ENCODE peak calls at places on chromosomes 5 and 9, in nine cellular contexts. L is effector CD8-positive, alpha-beta T cell; W is EL; O is stimulated activated CD4-positive, alpha-beta T cell treated with anti-CD3 and anti-CD28 coated beads, Interleukin-2, amount 100 ng/mL, for 24 hours; D is Kasumi-1; I is neural progenitor cell; Q is CD8-positive, alpha-beta T cell; A is SK-N-DZ; V is NCI-H460. X is an unnamed sample.

GRCh38 chr9:70525553-70525952 is 111.1 kb upstream of the KLF9 start:
- DNase-seq in L (no peak), W (peak; percentile 39), O (no peak), D (peak; percentile 38), I (no peak), Q (no peak), A (no peak), V (no peak), X (no peak)

GRCh38 chr5:38187532-38187931 is 70.8 kb upstream of the EGFLAM start:
- DNase-seq in L (no peak), W (no peak), O (no peak), D (no peak), I (no peak), Q (no peak), A (no peak), V (no peak), X (no peak)

GRCh38 chr5:91438871-91439270 is 55.8 kb upstream of the ARRDC3 start:
- DNase-seq in L (no peak), W (no peak), O (no peak), D (no peak), I (peak; percentile 3), Q (no peak), A (no peak), V (no peak), X (no peak)

GRCh38 chr5:142677212-142677611 is 8.7 kb downstream of the FGF1 start:
- DNase-seq in L (no peak), W (no peak), O (no peak), D (no peak), I (no peak), Q (no peak), A (no peak), V (no peak), X (no peak)

GRCh38 chr9:105302728-105303127 is 58.3 kb downstream of the SLC44A1 start:
- DNase-seq in L (no peak), W (no peak), O (no peak), D (no peak), I (no peak), Q (no peak), A (no peak), V (no peak), X (no peak)

GRCh38 chr9:130010151-130010988 is 32.6 kb downstream of the FNBP1 start:
- DNase-seq in L (peak; percentile 27), W (no peak), O (no peak), D (no peak), I (no peak), Q (no peak), A (peak; percentile 52), V (no peak), X (no peak)

GRCh38 chr5:55708732-55709131 is 3.4 kb downstream of the SLC38A9 start:
- DNase-seq in L (no peak), W (peak; percentile 12), O (no peak), D (no peak), I (no peak), Q (no peak), A (no peak), V (no peak), X (no peak)

GRCh38 chr5:55172051-55172899 is 702 bp downstream of the CDC20B start:
- DNase-seq in L (peak; percentile 52), W (peak; percentile 81), O (peak; percentile 42), D (peak; percentile 91), I (peak; percentile 84), Q (peak; percentile 56), A (peak; percentile 74), V (peak; percentile 91), X (no peak)

GRCh38 chr5:15574121-15574520 is 74.1 kb downstream of the FBXL7 start:
- DNase-seq in L (no peak), W (no peak), O (no peak), D (no peak), I (no peak), Q (no peak), A (no peak), V (no peak), X (no peak)

GRCh38 chr9:112921549-112921948 is 30.9 kb upstream of the SLC46A2 start:
- DNase-seq in L (no peak), W (peak; percentile 45), O (no peak), D (peak; percentile 86), I (peak; percentile 62), Q (no peak), A (peak; percentile 66), V (peak; percentile 16), X (no peak)

GRCh38 chr5:82512025-82512424 is 233.9 kb upstream of the RPS23 start:
- DNase-seq in L (no peak), W (no peak), O (peak; percentile 24), D (no peak), I (no peak), Q (no peak), A (no peak), V (no peak), X (no peak)

GRCh38 chr5:2215059-2215458 is 332.3 kb upstream of the IRX4 start:
- DNase-seq in L (no peak), W (no peak), O (no peak), D (no peak), I (no peak), Q (no peak), A (no peak), V (no peak), X (no peak)

GRCh38 chr5:122907238-122907637 is 61.8 kb downstream of the SNX24 start:
- DNase-seq in L (no peak), W (peak; percentile 91), O (no peak), D (no peak), I (no peak), Q (no peak), A (no peak), V (no peak), X (no peak)

GRCh38 chr5:29296548-29296947 is 1896.9 kb upstream of the CDH6 start:
- DNase-seq in L (no peak), W (no peak), O (no peak), D (no peak), I (no peak), Q (no peak), A (no peak), V (no peak), X (no peak)

GRCh38 chr9:130923611-130924447 is 15.2 kb downstream of the FIBCD1 start:
- DNase-seq in L (no peak), W (no peak), O (no peak), D (no peak), I (no peak), Q (no peak), A (no peak), V (no peak), X (no peak)

GRCh38 chr5:52277101-52277500 is 510.6 kb upstream of the ITGA1 start:
- DNase-seq in L (no peak), W (no peak), O (no peak), D (no peak), I (peak; percentile 31), Q (no peak), A (no peak), V (no peak), X (no peak)

GRCh38 chr5:164741376-164741775 is 1236.0 kb downstream of the MAT2B start:
- DNase-seq in L (no peak), W (no peak), O (no peak), D (no peak), I (no peak), Q (no peak), A (no peak), V (no peak), X (no peak)

GRCh38 chr5:168125445-168126199 is 165.8 kb upstream of the WWC1 start:
- DNase-seq in L (no peak), W (no peak), O (no peak), D (no peak), I (no peak), Q (no peak), A (no peak), V (no peak), X (no peak)

GRCh38 chr9:95880011-95880690 is 4.7 kb downstream of the ERCC6L2 start:
- DNase-seq in L (no peak), W (peak; percentile 57), O (no peak), D (no peak), I (no peak), Q (no peak), A (no peak), V (no peak), X (no peak)

GRCh38 chr9:95974389-95974788 is 98.9 kb downstream of the ERCC6L2 start:
- DNase-seq in L (no peak), W (no peak), O (no peak), D (no peak), I (no peak), Q (no peak), A (no peak), V (no peak), X (no peak)

GRCh38 chr5:58117491-58117890 is 342.4 kb downstream of the PLK2 start:
- DNase-seq in L (no peak), W (no peak), O (no peak), D (no peak), I (no peak), Q (no peak), A (no peak), V (no peak), X (no peak)

GRCh38 chr9:76341616-76342015 is 52.6 kb downstream of the RFK start:
- DNase-seq in L (no peak), W (no peak), O (no peak), D (no peak), I (no peak), Q (no peak), A (no peak), V (no peak), X (no peak)

GRCh38 chr5:43336159-43336558 is 22.9 kb upstream of the HMGCS1 start:
- DNase-seq in L (no peak), W (no peak), O (no peak), D (no peak), I (no peak), Q (no peak), A (no peak), V (no peak), X (no peak)

GRCh38 chr9:98234231-98234825 is 21.1 kb downstream of the TBC1D2 start:
- DNase-seq in L (no peak), W (no peak), O (no peak), D (no peak), I (no peak), Q (no peak), A (no peak), V (no peak), X (no peak)

GRCh38 chr5:36880761-36881160 is 4.2 kb downstream of the NIPBL start:
- DNase-seq in L (no peak), W (no peak), O (no peak), D (no peak), I (no peak), Q (no peak), A (no peak), V (no peak), X (no peak)

GRCh38 chr5:145479862-145480261 is 355.3 kb downstream of the PRELID2 start:
- DNase-seq in L (no peak), W (peak; percentile 62), O (no peak), D (no peak), I (no peak), Q (no peak), A (no peak), V (no peak), X (no peak)

X was measured in GM12892.